ENCODE peak calls at places on chromosomes 7 and 10, in seven cellular contexts. One of them, this sample, is unnamed.
A peak's percentile ranks its signal among the peaks of the same experiment; 100 is the strongest.

GRCh38 chr7:105830405-105831218 is 45.8 kb downstream of the ATXN7L1 start:
- DNase-seq in GM23338: no peak
- DNase-seq in psoas muscle: no peak
- DNase-seq in Panc1: peak; percentile 95
- DNase-seq in left ventricle myocardium inferior: no peak
- DNase-seq in hepatocyte: peak; percentile 47
- DNase-seq in adrenal gland: peak; percentile 36
- DNase-seq in this sample: no peak

GRCh38 chr7:7681191-7681935 is 37.0 kb downstream of the RPA3 start:
- DNase-seq in GM23338: peak; percentile 71
- DNase-seq in psoas muscle: no peak
- DNase-seq in Panc1: peak; percentile 85
- DNase-seq in left ventricle myocardium inferior: no peak
- DNase-seq in hepatocyte: peak; percentile 65
- DNase-seq in adrenal gland: peak; percentile 32
- DNase-seq in this sample: no peak

GRCh38 chr7:22008683-22009082 is 63.0 kb upstream of the CDCA7L start:
- DNase-seq in GM23338: no peak
- DNase-seq in psoas muscle: no peak
- DNase-seq in Panc1: no peak
- DNase-seq in left ventricle myocardium inferior: no peak
- DNase-seq in hepatocyte: no peak
- DNase-seq in adrenal gland: no peak
- DNase-seq in this sample: no peak

GRCh38 chr7:92013611-92014010 is 72.9 kb downstream of the AKAP9 start:
- DNase-seq in GM23338: no peak
- DNase-seq in psoas muscle: no peak
- DNase-seq in Panc1: no peak
- DNase-seq in left ventricle myocardium inferior: no peak
- DNase-seq in hepatocyte: no peak
- DNase-seq in adrenal gland: no peak
- DNase-seq in this sample: no peak

GRCh38 chr7:99196536-99197288 is 11.2 kb downstream of the KPNA7 start:
- DNase-seq in GM23338: peak; percentile 13
- DNase-seq in psoas muscle: no peak
- DNase-seq in Panc1: no peak
- DNase-seq in left ventricle myocardium inferior: no peak
- DNase-seq in hepatocyte: no peak
- DNase-seq in adrenal gland: no peak
- DNase-seq in this sample: no peak

GRCh38 chr7:140539466-140539865 is 60.2 kb upstream of the MKRN1 start:
- DNase-seq in GM23338: no peak
- DNase-seq in psoas muscle: no peak
- DNase-seq in Panc1: no peak
- DNase-seq in left ventricle myocardium inferior: no peak
- DNase-seq in hepatocyte: no peak
- DNase-seq in adrenal gland: no peak
- DNase-seq in this sample: no peak

GRCh38 chr10:108911814-108912541 is 1011.3 kb downstream of the XPNPEP1 start:
- DNase-seq in GM23338: peak; percentile 97
- DNase-seq in psoas muscle: peak; percentile 19
- DNase-seq in Panc1: no peak
- DNase-seq in left ventricle myocardium inferior: peak; percentile 38
- DNase-seq in hepatocyte: peak; percentile 86
- DNase-seq in adrenal gland: peak; percentile 38
- DNase-seq in this sample: no peak

GRCh38 chr7:7157177-7157886 is 25.0 kb upstream of the C1GALT1 start:
- DNase-seq in GM23338: no peak
- DNase-seq in psoas muscle: no peak
- DNase-seq in Panc1: no peak
- DNase-seq in left ventricle myocardium inferior: no peak
- DNase-seq in hepatocyte: no peak
- DNase-seq in adrenal gland: no peak
- DNase-seq in this sample: no peak

GRCh38 chr10:5168897-5169296 is 16.1 kb downstream of the AKR1C8 start:
- DNase-seq in GM23338: no peak
- DNase-seq in psoas muscle: no peak
- DNase-seq in Panc1: no peak
- DNase-seq in left ventricle myocardium inferior: no peak
- DNase-seq in hepatocyte: no peak
- DNase-seq in adrenal gland: no peak
- DNase-seq in this sample: no peak

GRCh38 chr7:73885975-73886798 is 25.2 kb downstream of the TMEM270 start:
- DNase-seq in GM23338: peak; percentile 47
- DNase-seq in psoas muscle: peak; percentile 74
- DNase-seq in Panc1: no peak
- DNase-seq in left ventricle myocardium inferior: peak; percentile 73
- DNase-seq in hepatocyte: peak; percentile 62
- DNase-seq in adrenal gland: no peak
- DNase-seq in this sample: no peak

GRCh38 chr7:116692599-116693308 is 20.8 kb downstream of the MET start:
- DNase-seq in GM23338: no peak
- DNase-seq in psoas muscle: no peak
- DNase-seq in Panc1: peak; percentile 94
- DNase-seq in left ventricle myocardium inferior: no peak
- DNase-seq in hepatocyte: no peak
- DNase-seq in adrenal gland: no peak
- DNase-seq in this sample: no peak

GRCh38 chr7:67625257-67625713 is 628.7 kb downstream of the TYW1 start:
- DNase-seq in GM23338: peak; percentile 75
- DNase-seq in psoas muscle: peak; percentile 73
- DNase-seq in Panc1: peak; percentile 24
- DNase-seq in left ventricle myocardium inferior: peak; percentile 79
- DNase-seq in hepatocyte: peak; percentile 92
- DNase-seq in adrenal gland: peak; percentile 79
- DNase-seq in this sample: no peak

GRCh38 chr7:99628471-99629465 is 12.0 kb downstream of the ZSCAN25 start:
- DNase-seq in GM23338: peak; percentile 38
- DNase-seq in psoas muscle: no peak
- DNase-seq in Panc1: no peak
- DNase-seq in left ventricle myocardium inferior: no peak
- DNase-seq in hepatocyte: no peak
- DNase-seq in adrenal gland: no peak
- DNase-seq in this sample: no peak

GRCh38 chr10:133438711-133439273 is 14.4 kb upstream of the SPRN start:
- DNase-seq in GM23338: peak; percentile 38
- DNase-seq in psoas muscle: no peak
- DNase-seq in Panc1: peak; percentile 30
- DNase-seq in left ventricle myocardium inferior: no peak
- DNase-seq in hepatocyte: no peak
- DNase-seq in adrenal gland: no peak
- DNase-seq in this sample: no peak

GRCh38 chr7:929311-929711 is 25.2 kb downstream of the ADAP1 start:
- DNase-seq in GM23338: no peak
- DNase-seq in psoas muscle: peak; percentile 4
- DNase-seq in Panc1: no peak
- DNase-seq in left ventricle myocardium inferior: no peak
- DNase-seq in hepatocyte: no peak
- DNase-seq in adrenal gland: no peak
- DNase-seq in this sample: no peak

GRCh38 chr10:103888113-103888841 is 29.7 kb downstream of the STN1 start:
- DNase-seq in GM23338: peak; percentile 58
- DNase-seq in psoas muscle: peak; percentile 75
- DNase-seq in Panc1: peak; percentile 75
- DNase-seq in left ventricle myocardium inferior: peak; percentile 50
- DNase-seq in hepatocyte: peak; percentile 88
- DNase-seq in adrenal gland: peak; percentile 80
- DNase-seq in this sample: no peak

GRCh38 chr7:42662862-42663261 is 249.0 kb downstream of the C7orf25 start:
- DNase-seq in GM23338: no peak
- DNase-seq in psoas muscle: no peak
- DNase-seq in Panc1: no peak
- DNase-seq in left ventricle myocardium inferior: no peak
- DNase-seq in hepatocyte: no peak
- DNase-seq in adrenal gland: no peak
- DNase-seq in this sample: no peak

GRCh38 chr7:29926216-29926615 is 63.4 kb downstream of the SCRN1 start:
- DNase-seq in GM23338: no peak
- DNase-seq in psoas muscle: no peak
- DNase-seq in Panc1: no peak
- DNase-seq in left ventricle myocardium inferior: no peak
- DNase-seq in hepatocyte: no peak
- DNase-seq in adrenal gland: no peak
- DNase-seq in this sample: no peak

GRCh38 chr7:98703916-98704315 is 86.8 kb downstream of the NPTX2 start:
- DNase-seq in GM23338: no peak
- DNase-seq in psoas muscle: no peak
- DNase-seq in Panc1: no peak
- DNase-seq in left ventricle myocardium inferior: no peak
- DNase-seq in hepatocyte: no peak
- DNase-seq in adrenal gland: no peak
- DNase-seq in this sample: no peak

GRCh38 chr7:45147858-45148652 is 9.5 kb upstream of the RAMP3 start:
- DNase-seq in GM23338: peak; percentile 14
- DNase-seq in psoas muscle: no peak
- DNase-seq in Panc1: no peak
- DNase-seq in left ventricle myocardium inferior: no peak
- DNase-seq in hepatocyte: no peak
- DNase-seq in adrenal gland: no peak
- DNase-seq in this sample: no peak

GRCh38 chr7:142585425-142585824 is 163.8 kb upstream of the PRSS1 start:
- DNase-seq in GM23338: no peak
- DNase-seq in psoas muscle: no peak
- DNase-seq in Panc1: no peak
- DNase-seq in left ventricle myocardium inferior: no peak
- DNase-seq in hepatocyte: no peak
- DNase-seq in adrenal gland: no peak
- DNase-seq in this sample: no peak

GRCh38 chr7:142584765-142585164 is 164.5 kb upstream of the PRSS1 start:
- DNase-seq in GM23338: no peak
- DNase-seq in psoas muscle: no peak
- DNase-seq in Panc1: no peak
- DNase-seq in left ventricle myocardium inferior: no peak
- DNase-seq in hepatocyte: no peak
- DNase-seq in adrenal gland: no peak
- DNase-seq in this sample: no peak

GRCh38 chr7:142586611-142587010 is 162.7 kb upstream of the PRSS1 start:
- DNase-seq in GM23338: no peak
- DNase-seq in psoas muscle: no peak
- DNase-seq in Panc1: no peak
- DNase-seq in left ventricle myocardium inferior: no peak
- DNase-seq in hepatocyte: no peak
- DNase-seq in adrenal gland: no peak
- DNase-seq in this sample: no peak

GRCh38 chr7:142590077-142590476 is 159.2 kb upstream of the PRSS1 start:
- DNase-seq in GM23338: no peak
- DNase-seq in psoas muscle: no peak
- DNase-seq in Panc1: no peak
- DNase-seq in left ventricle myocardium inferior: no peak
- DNase-seq in hepatocyte: no peak
- DNase-seq in adrenal gland: no peak
- DNase-seq in this sample: no peak

GRCh38 chr7:142587578-142588191 is 161.6 kb upstream of the PRSS1 start:
- DNase-seq in GM23338: peak; percentile 82
- DNase-seq in psoas muscle: no peak
- DNase-seq in Panc1: no peak
- DNase-seq in left ventricle myocardium inferior: no peak
- DNase-seq in hepatocyte: peak; percentile 66
- DNase-seq in adrenal gland: peak; percentile 15
- DNase-seq in this sample: no peak
- TF ChIP-seq CTCF in GM23338: peak; percentile 80
- TF ChIP-seq CTCF in psoas muscle: peak; percentile 46
- TF ChIP-seq CTCF in Panc1: peak; percentile 69
- TF ChIP-seq CTCF in left ventricle myocardium inferior: peak; percentile 29
- TF ChIP-seq CTCF in hepatocyte: peak; percentile 49
- TF ChIP-seq CTCF in adrenal gland: no peak
- TF ChIP-seq CTCF in this sample: peak; percentile 19

DNA sequence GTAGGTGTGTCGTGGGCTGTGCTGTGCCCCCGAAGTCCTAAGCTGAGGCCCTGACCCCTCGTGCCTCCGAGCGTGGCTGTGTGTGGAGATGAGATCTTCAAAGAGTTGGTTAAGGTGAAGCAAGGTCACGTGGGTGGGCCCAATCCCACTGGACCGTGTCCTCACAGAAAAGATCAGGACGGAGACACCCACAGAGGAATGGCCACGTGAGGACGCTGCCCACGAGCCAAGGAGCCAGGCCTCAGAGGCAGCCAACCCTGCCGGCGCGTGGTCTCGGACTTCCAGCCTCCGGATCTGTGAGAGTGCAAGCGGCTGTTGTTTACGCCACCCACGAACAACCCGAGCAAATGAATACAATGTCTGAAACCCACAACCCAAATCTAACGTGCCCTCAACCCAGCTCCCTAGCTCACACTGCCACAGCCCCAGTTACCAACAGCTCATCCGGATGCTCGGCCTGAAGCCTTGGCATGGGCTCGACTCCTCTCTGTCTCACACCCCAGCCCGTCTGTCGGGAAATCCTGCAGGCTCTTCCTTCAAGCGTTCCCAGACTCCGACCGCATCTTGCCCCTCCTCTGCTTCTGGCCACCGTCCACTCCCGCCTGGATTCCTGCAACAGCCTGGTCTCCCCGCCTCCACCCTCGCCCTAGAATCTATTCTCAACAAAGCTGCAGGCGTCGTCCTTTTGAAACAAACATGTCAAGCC is 35.5 kb downstream of the STK32C start:
- DNase-seq in GM23338: no peak
- DNase-seq in psoas muscle: peak; percentile 23
- DNase-seq in Panc1: no peak
- DNase-seq in left ventricle myocardium inferior: peak; percentile 34
- DNase-seq in hepatocyte: peak; percentile 36
- DNase-seq in adrenal gland: peak; percentile 18
- DNase-seq in this sample: no peak
- H3K27ac ChIP-seq in GM23338: no peak overlapping the region
- H3K27ac ChIP-seq in psoas muscle: no peak overlapping the region
- H3K27ac ChIP-seq in Panc1: no peak overlapping the region
- H3K27ac ChIP-seq in left ventricle myocardium inferior: no peak overlapping the region
- H3K27ac ChIP-seq in hepatocyte: no peak overlapping the region
- H3K27ac ChIP-seq in adrenal gland: no peak overlapping the region
- H3K27ac ChIP-seq in this sample: no peak overlapping the region

GRCh38 chr10:62650411-62650810 is 154.1 kb upstream of the ADO start:
- DNase-seq in GM23338: no peak
- DNase-seq in psoas muscle: no peak
- DNase-seq in Panc1: no peak
- DNase-seq in left ventricle myocardium inferior: no peak
- DNase-seq in hepatocyte: no peak
- DNase-seq in adrenal gland: no peak
- DNase-seq in this sample: no peak
- H3K4me3 ChIP-seq in GM23338: no peak overlapping the region
- H3K4me3 ChIP-seq in psoas muscle: no peak overlapping the region
- H3K4me3 ChIP-seq in Panc1: no peak overlapping the region
- H3K4me3 ChIP-seq in left ventricle myocardium inferior: no peak overlapping the region
- H3K4me3 ChIP-seq in hepatocyte: no peak overlapping the region
- H3K4me3 ChIP-seq in adrenal gland: no peak overlapping the region
- H3K4me3 ChIP-seq in this sample: no peak overlapping the region

DNA sequence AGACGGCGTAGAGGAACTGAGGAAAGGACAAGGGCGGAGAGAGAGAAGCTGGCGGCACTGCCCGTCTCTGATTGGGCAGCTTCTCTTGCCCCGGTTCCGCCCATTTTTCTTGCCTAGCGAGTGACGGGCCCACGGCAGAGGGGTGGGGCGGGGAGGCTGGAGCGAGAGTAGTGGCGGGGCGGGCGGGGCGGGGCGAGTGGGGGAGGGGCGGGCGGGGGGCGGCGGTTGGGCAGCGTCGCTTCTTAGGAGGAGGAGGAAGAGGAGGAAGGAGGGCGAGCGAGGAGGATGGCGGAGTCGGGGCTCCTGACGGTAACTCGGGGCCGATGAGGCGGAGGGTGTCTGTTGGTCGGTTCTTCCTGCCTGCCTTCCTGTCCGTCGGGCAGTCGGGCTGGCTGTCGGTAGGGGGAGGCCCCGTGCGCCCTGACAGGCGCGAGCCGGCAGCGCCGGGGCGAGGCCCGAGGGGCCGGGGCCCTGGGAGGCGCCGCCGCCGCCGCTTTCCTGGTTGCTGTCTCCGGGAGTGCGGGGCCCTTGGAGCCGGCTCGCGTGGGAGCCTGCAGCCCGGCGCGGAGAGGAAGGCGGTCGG is at the start of gene SHOC2:
- DNase-seq in GM23338: peak; percentile 100
- DNase-seq in psoas muscle: peak; percentile 99
- DNase-seq in Panc1: no peak
- DNase-seq in left ventricle myocardium inferior: peak; percentile 99
- DNase-seq in hepatocyte: peak; percentile 89
- DNase-seq in adrenal gland: peak; percentile 100
- DNase-seq in this sample: peak; percentile 97
- TF ChIP-seq CTCF in GM23338: no peak
- TF ChIP-seq CTCF in psoas muscle: peak; percentile 14
- TF ChIP-seq CTCF in Panc1: peak; percentile 25
- TF ChIP-seq CTCF in left ventricle myocardium inferior: peak; percentile 42
- TF ChIP-seq CTCF in hepatocyte: peak; percentile 29
- TF ChIP-seq CTCF in adrenal gland: no peak
- TF ChIP-seq CTCF in this sample: no peak